ENCODE peak calls at places on chromosome 10, in six cellular contexts. One of them, this sample, is unnamed.
A peak's percentile ranks its signal among the peaks of the same experiment; 100 is the strongest.

GRCh38 chr10:74991435-74991834 is 120.0 kb upstream of the SAMD8 start:
- DNase-seq in tibial artery: no peak
- DNase-seq in fibroblast of the aortic adventitia: no peak
- DNase-seq in fibroblast of lung: no peak
- DNase-seq in BE2C: no peak
- DNase-seq in fibroblast of pulmonary artery: peak; percentile 26
- DNase-seq in this sample: peak; percentile 12

GRCh38 chr10:15123749-15124184 is 26.6 kb downstream of the RPP38 start:
- DNase-seq in tibial artery: no peak
- DNase-seq in fibroblast of lung: peak; percentile 90
- DNase-seq in BE2C: no peak
- DNase-seq in fibroblast of the aortic adventitia: peak; percentile 85
- DNase-seq in fibroblast of pulmonary artery: peak; percentile 81
- DNase-seq in this sample: peak; percentile 25

GRCh38 chr10:47031953-47032465 is 120.8 kb downstream of the PTPN20 start:
- DNase-seq in BE2C: no peak
- DNase-seq in fibroblast of pulmonary artery: no peak
- DNase-seq in fibroblast of lung: peak; percentile 14
- DNase-seq in fibroblast of the aortic adventitia: peak; percentile 63
- DNase-seq in tibial artery: peak; percentile 75
- DNase-seq in this sample: no peak

GRCh38 chr10:132248455-132249231 is 59.1 kb downstream of the STK32C start:
- DNase-seq in fibroblast of the aortic adventitia: peak; percentile 4
- DNase-seq in fibroblast of pulmonary artery: peak; percentile 20
- DNase-seq in BE2C: peak; percentile 71
- DNase-seq in tibial artery: no peak
- DNase-seq in fibroblast of lung: no peak
- DNase-seq in this sample: no peak

GRCh38 chr10:74585231-74586087 is 240.9 kb upstream of the KAT6B start:
- DNase-seq in BE2C: peak; percentile 54
- DNase-seq in tibial artery: no peak
- DNase-seq in fibroblast of the aortic adventitia: no peak
- DNase-seq in fibroblast of pulmonary artery: no peak
- DNase-seq in fibroblast of lung: no peak
- DNase-seq in this sample: no peak

GRCh38 chr10:48468866-48469511 is 135.9 kb downstream of the ARHGAP22 start:
- DNase-seq in tibial artery: no peak
- DNase-seq in fibroblast of lung: no peak
- DNase-seq in fibroblast of pulmonary artery: no peak
- DNase-seq in BE2C: no peak
- DNase-seq in fibroblast of the aortic adventitia: no peak
- DNase-seq in this sample: no peak

GRCh38 chr10:98608417-98608816 is 161.7 kb upstream of the HPS1 start:
- DNase-seq in BE2C: no peak
- DNase-seq in fibroblast of the aortic adventitia: no peak
- DNase-seq in fibroblast of pulmonary artery: no peak
- DNase-seq in fibroblast of lung: no peak
- DNase-seq in tibial artery: peak; percentile 67
- DNase-seq in this sample: no peak

GRCh38 chr10:104910712-104911111 is 269.6 kb downstream of the SORCS3 start:
- DNase-seq in fibroblast of lung: no peak
- DNase-seq in BE2C: no peak
- DNase-seq in fibroblast of the aortic adventitia: no peak
- DNase-seq in tibial artery: no peak
- DNase-seq in fibroblast of pulmonary artery: no peak
- DNase-seq in this sample: no peak

GRCh38 chr10:112446055-112446854 is 459 bp downstream of the ZDHHC6 start:
- DNase-seq in fibroblast of lung: peak; percentile 37
- DNase-seq in fibroblast of pulmonary artery: peak; percentile 15
- DNase-seq in fibroblast of the aortic adventitia: peak; percentile 22
- DNase-seq in BE2C: no peak
- DNase-seq in tibial artery: no peak
- DNase-seq in this sample: no peak

GRCh38 chr10:93566435-93567276 is at the start of gene FFAR4:
- DNase-seq in fibroblast of lung: no peak
- DNase-seq in tibial artery: peak; percentile 74
- DNase-seq in fibroblast of pulmonary artery: no peak
- DNase-seq in BE2C: no peak
- DNase-seq in fibroblast of the aortic adventitia: no peak
- DNase-seq in this sample: no peak

GRCh38 chr10:21532694-21533576 is 1.1 kb upstream of the MLLT10 start:
- DNase-seq in fibroblast of the aortic adventitia: no peak
- DNase-seq in fibroblast of pulmonary artery: no peak
- DNase-seq in fibroblast of lung: peak; percentile 33
- DNase-seq in BE2C: no peak
- DNase-seq in tibial artery: peak; percentile 61
- DNase-seq in this sample: no peak

GRCh38 chr10:132582795-132583194 is 45.2 kb downstream of the INPP5A start:
- DNase-seq in fibroblast of lung: no peak
- DNase-seq in fibroblast of the aortic adventitia: no peak
- DNase-seq in fibroblast of pulmonary artery: no peak
- DNase-seq in BE2C: no peak
- DNase-seq in tibial artery: no peak
- DNase-seq in this sample: no peak

DNA sequence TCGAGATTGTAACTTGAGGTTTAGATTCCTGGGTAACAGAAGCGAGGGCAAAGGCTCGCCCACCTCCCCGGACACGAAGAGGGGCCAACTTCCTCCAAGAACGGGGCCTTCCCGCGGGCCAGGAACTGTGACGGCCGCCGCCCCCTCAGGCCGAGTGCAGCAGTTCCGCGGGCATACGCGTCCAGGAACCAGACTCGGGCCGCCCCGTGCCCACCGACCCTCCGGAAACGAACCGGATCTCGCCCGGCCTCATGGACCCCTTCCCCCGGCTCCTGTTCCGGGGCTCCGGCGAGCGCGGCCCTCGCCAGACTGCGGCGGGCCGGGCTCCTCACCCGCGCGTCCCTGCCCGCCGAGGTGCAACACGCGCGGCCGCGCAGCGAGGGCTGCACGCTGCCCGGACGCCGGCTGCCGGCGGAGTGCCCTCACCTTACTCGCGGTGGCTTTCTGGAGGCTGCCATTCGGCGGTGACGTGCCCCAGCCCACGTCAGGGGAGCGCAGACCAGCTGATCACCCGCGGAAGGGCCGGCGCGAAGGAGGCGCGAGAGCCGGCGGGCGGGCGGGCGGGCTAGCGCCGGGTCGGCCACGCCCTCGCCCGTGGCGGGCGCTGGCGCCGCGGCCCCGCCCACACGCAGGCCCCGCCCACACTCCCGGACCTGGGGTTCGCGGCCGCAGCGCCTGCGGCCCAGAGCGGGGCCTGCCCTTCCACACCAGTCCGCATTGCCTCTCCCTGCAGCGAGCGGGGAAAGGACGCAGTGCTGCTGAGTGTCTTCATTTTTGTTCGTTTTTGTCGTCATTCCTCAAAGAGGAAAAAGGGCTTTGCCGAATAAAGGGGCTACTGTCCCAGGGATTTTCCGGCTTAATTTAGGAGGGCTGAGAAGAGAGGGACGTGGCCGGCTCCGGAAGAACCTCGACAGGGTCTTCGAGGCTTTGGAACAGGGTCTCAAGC is at the start of gene XPNPEP1:
- DNase-seq in BE2C: peak; percentile 87
- DNase-seq in tibial artery: peak; percentile 94
- DNase-seq in fibroblast of pulmonary artery: peak; percentile 84
- DNase-seq in fibroblast of the aortic adventitia: peak; percentile 79
- DNase-seq in fibroblast of lung: peak; percentile 86
- DNase-seq in this sample: no peak
- H3K4me3 ChIP-seq in BE2C: peak within 1 kb of the TSS; percentile 79
- H3K4me3 ChIP-seq in tibial artery: peak within 1 kb of the TSS; percentile 80
- H3K4me3 ChIP-seq in fibroblast of pulmonary artery: peak within 1 kb of the TSS; percentile 80
- H3K4me3 ChIP-seq in fibroblast of the aortic adventitia: peak within 1 kb of the TSS; percentile 82
- H3K4me3 ChIP-seq in fibroblast of lung: peak within 1 kb of the TSS; percentile 63
- H3K4me3 ChIP-seq in this sample: peak within 1 kb of the TSS; percentile 61

GRCh38 chr10:31322647-31323046 is 3.6 kb downstream of the ZEB1 start:
- DNase-seq in BE2C: no peak
- DNase-seq in fibroblast of the aortic adventitia: peak; percentile 55
- DNase-seq in fibroblast of pulmonary artery: peak; percentile 20
- DNase-seq in fibroblast of lung: peak; percentile 25
- DNase-seq in tibial artery: no peak
- DNase-seq in this sample: no peak

GRCh38 chr10:31320179-31320597 is 1.2 kb downstream of the ZEB1 start:
- DNase-seq in fibroblast of the aortic adventitia: no peak
- DNase-seq in fibroblast of pulmonary artery: no peak
- DNase-seq in fibroblast of lung: peak; percentile 48
- DNase-seq in BE2C: peak; percentile 50
- DNase-seq in tibial artery: peak; percentile 75
- DNase-seq in this sample: no peak

GRCh38 chr10:31320598-31321211 is 1.7 kb downstream of the ZEB1 start:
- DNase-seq in BE2C: peak; percentile 61
- DNase-seq in fibroblast of lung: peak; percentile 66
- DNase-seq in fibroblast of pulmonary artery: peak; percentile 68
- DNase-seq in tibial artery: peak; percentile 78
- DNase-seq in fibroblast of the aortic adventitia: peak; percentile 72
- DNase-seq in this sample: no peak

GRCh38 chr10:31319602-31320178 is 674 bp downstream of the ZEB1 start:
- DNase-seq in tibial artery: no peak
- DNase-seq in fibroblast of pulmonary artery: no peak
- DNase-seq in BE2C: no peak
- DNase-seq in fibroblast of the aortic adventitia: no peak
- DNase-seq in fibroblast of lung: no peak
- DNase-seq in this sample: no peak

DNA sequence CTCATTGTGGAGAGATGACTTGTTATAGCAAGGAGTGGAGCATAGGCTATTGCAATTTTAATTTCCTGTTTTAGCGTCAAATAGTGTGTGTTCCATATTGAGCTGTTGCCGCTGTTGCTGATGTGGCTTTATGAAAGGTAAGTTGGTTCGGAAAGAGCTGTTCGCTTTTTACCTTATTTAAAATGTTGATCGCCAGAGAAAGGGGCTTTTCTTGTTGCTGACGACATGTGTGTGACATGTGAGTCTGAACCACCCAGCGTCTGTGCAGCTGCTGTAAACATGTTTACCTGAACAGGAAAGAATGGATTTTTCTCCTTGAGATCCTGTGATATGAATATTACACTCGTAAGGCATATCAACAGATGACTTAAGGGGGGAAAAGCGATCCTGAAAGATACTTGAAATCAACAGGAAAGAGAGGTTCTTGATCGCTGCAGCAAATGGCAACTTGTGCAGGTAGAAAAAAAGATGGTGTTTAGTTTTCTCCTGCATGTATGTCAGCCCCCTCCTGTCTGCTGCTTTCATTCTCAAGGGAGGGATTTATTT is 2.5 kb downstream of the ZEB1 start:
- DNase-seq in BE2C: peak; percentile 12
- DNase-seq in fibroblast of the aortic adventitia: peak; percentile 48
- DNase-seq in tibial artery: no peak
- DNase-seq in fibroblast of lung: peak; percentile 24
- DNase-seq in fibroblast of pulmonary artery: peak; percentile 39
- DNase-seq in this sample: no peak
- TF ChIP-seq CTCF in BE2C: no peak
- TF ChIP-seq CTCF in fibroblast of the aortic adventitia: no peak
- TF ChIP-seq CTCF in tibial artery: no peak
- TF ChIP-seq CTCF in fibroblast of lung: no peak
- TF ChIP-seq CTCF in fibroblast of pulmonary artery: no peak
- TF ChIP-seq CTCF in this sample: no peak

GRCh38 chr10:101215397-101216206 is 13.7 kb downstream of the LBX1 start:
- DNase-seq in fibroblast of the aortic adventitia: no peak
- DNase-seq in fibroblast of lung: no peak
- DNase-seq in tibial artery: no peak
- DNase-seq in fibroblast of pulmonary artery: no peak
- DNase-seq in BE2C: no peak
- DNase-seq in this sample: no peak
- H3K4me3 ChIP-seq in fibroblast of the aortic adventitia: no peak overlapping the region
- H3K4me3 ChIP-seq in fibroblast of lung: no peak overlapping the region
- H3K4me3 ChIP-seq in tibial artery: no peak overlapping the region
- H3K4me3 ChIP-seq in fibroblast of pulmonary artery: no peak overlapping the region
- H3K4me3 ChIP-seq in BE2C: peak overlapping the region; percentile 33
- H3K4me3 ChIP-seq in this sample: no peak overlapping the region

DNA sequence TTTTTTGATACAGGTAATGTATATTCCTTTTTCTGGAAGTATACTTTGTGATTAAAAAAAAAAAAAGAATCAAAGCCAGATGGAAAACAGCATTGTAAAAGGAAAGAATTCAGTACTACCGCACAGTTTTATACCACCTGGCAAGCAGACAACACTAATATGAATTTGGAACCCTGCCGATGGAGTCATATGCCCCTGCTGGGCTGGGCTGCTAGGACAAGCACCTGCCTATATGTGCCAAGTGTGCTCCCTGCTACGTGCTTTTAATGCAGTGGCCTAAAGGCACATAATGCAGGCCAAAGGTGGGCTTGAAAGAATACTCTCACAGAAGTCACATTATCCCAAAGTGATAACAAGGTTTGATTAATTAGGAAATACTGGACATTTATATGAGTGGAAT is 29.8 kb upstream of the WAC start:
- DNase-seq in BE2C: peak; percentile 51
- DNase-seq in fibroblast of pulmonary artery: no peak
- DNase-seq in tibial artery: no peak
- DNase-seq in fibroblast of the aortic adventitia: peak; percentile 6
- DNase-seq in fibroblast of lung: peak; percentile 15
- DNase-seq in this sample: peak; percentile 26
- TF ChIP-seq CTCF in BE2C: peak; percentile 24
- TF ChIP-seq CTCF in fibroblast of pulmonary artery: no peak
- TF ChIP-seq CTCF in tibial artery: no peak
- TF ChIP-seq CTCF in fibroblast of the aortic adventitia: no peak
- TF ChIP-seq CTCF in fibroblast of lung: no peak
- TF ChIP-seq CTCF in this sample: no peak

DNA sequence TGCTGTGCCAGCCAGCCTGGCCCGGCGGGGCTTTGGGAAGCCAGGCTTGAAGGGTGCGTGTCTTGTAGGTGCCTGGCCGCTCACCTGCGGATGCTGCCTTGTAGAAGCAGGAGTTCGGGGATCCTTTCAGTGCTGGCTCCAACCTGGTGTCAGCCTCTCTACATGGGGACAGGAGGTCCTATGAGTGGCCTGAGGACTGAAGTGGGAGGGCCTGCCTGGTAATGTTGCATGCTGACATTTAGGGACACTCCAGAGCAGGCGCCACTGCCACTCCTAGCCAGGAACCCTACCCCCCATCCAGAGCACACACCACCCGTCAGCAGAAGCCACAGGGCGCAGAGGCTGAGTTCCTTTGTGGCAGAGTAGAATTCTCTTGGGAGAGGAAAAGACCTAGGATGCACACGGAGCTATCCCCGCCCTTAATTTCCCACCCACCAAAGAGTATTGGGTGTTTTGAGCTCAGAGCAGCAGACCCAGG is 603 bp upstream of the INSYN2A start:
- DNase-seq in fibroblast of lung: no peak
- DNase-seq in BE2C: no peak
- DNase-seq in tibial artery: no peak
- DNase-seq in fibroblast of pulmonary artery: no peak
- DNase-seq in fibroblast of the aortic adventitia: no peak
- DNase-seq in this sample: no peak
- H3K4me3 ChIP-seq in fibroblast of lung: peak overlapping the region; percentile 46
- H3K4me3 ChIP-seq in BE2C: no peak overlapping the region
- H3K4me3 ChIP-seq in tibial artery: no peak overlapping the region
- H3K4me3 ChIP-seq in fibroblast of pulmonary artery: peak overlapping the region; percentile 51
- H3K4me3 ChIP-seq in fibroblast of the aortic adventitia: peak overlapping the region; percentile 58
- H3K4me3 ChIP-seq in this sample: peak overlapping the region; percentile 52

GRCh38 chr10:100879741-100880360 is 32.9 kb upstream of the SLF2 start:
- DNase-seq in fibroblast of pulmonary artery: no peak
- DNase-seq in tibial artery: no peak
- DNase-seq in BE2C: peak; percentile 30
- DNase-seq in fibroblast of lung: no peak
- DNase-seq in fibroblast of the aortic adventitia: no peak
- DNase-seq in this sample: no peak
- TF ChIP-seq CTCF in fibroblast of pulmonary artery: no peak
- TF ChIP-seq CTCF in tibial artery: no peak
- TF ChIP-seq CTCF in BE2C: no peak
- TF ChIP-seq CTCF in fibroblast of lung: no peak
- TF ChIP-seq CTCF in fibroblast of the aortic adventitia: no peak
- TF ChIP-seq CTCF in this sample: no peak

This sample was measured in HFF-Myc.